ENCODE peak calls at places on chromosome 6, in five cellular contexts. One of them, this sample, is unnamed.

GRCh38 chr6:74166849-74167248 is 470.8 kb downstream of the CD109 start:
- DNase-seq in heart left ventricle: no peak
- DNase-seq in fibroblast of mammary gland: peak; percentile 14
- DNase-seq in spleen: no peak
- DNase-seq in NB4: no peak
- DNase-seq in this sample: no peak

GRCh38 chr6:152099816-152100618 is 292.5 kb downstream of the ESR1 start:
- DNase-seq in fibroblast of mammary gland: peak; percentile 77
- DNase-seq in heart left ventricle: peak; percentile 80
- DNase-seq in NB4: peak; percentile 43
- DNase-seq in spleen: no peak
- DNase-seq in this sample: no peak

GRCh38 chr6:18276610-18277009 is 12.3 kb upstream of the DEK start:
- DNase-seq in heart left ventricle: no peak
- DNase-seq in spleen: no peak
- DNase-seq in fibroblast of mammary gland: no peak
- DNase-seq in NB4: no peak
- DNase-seq in this sample: no peak

GRCh38 chr6:167569879-167570278 is 245.0 kb downstream of the TTLL2 start:
- DNase-seq in heart left ventricle: no peak
- DNase-seq in spleen: no peak
- DNase-seq in NB4: no peak
- DNase-seq in fibroblast of mammary gland: no peak
- DNase-seq in this sample: no peak

GRCh38 chr6:39992861-39993622 is 58.8 kb upstream of the MOCS1 start:
- DNase-seq in spleen: no peak
- DNase-seq in NB4: no peak
- DNase-seq in heart left ventricle: no peak
- DNase-seq in fibroblast of mammary gland: no peak
- DNase-seq in this sample: no peak

GRCh38 chr6:119201486-119201885 is 123.0 kb upstream of the FAM184A start:
- DNase-seq in spleen: no peak
- DNase-seq in NB4: no peak
- DNase-seq in heart left ventricle: no peak
- DNase-seq in fibroblast of mammary gland: no peak
- DNase-seq in this sample: no peak

GRCh38 chr6:5457983-5458683 is 196.8 kb downstream of the FARS2 start:
- DNase-seq in fibroblast of mammary gland: no peak
- DNase-seq in spleen: no peak
- DNase-seq in heart left ventricle: peak; percentile 42
- DNase-seq in NB4: no peak
- DNase-seq in this sample: no peak

GRCh38 chr6:33716379-33716778 is 4.9 kb upstream of the UQCC2 start:
- DNase-seq in fibroblast of mammary gland: no peak
- DNase-seq in NB4: no peak
- DNase-seq in heart left ventricle: no peak
- DNase-seq in spleen: peak; percentile 23
- DNase-seq in this sample: no peak

GRCh38 chr6:75849329-75850025 is 100.4 kb downstream of the MYO6 start:
- DNase-seq in fibroblast of mammary gland: no peak
- DNase-seq in heart left ventricle: no peak
- DNase-seq in NB4: no peak
- DNase-seq in spleen: no peak
- DNase-seq in this sample: no peak

GRCh38 chr6:74606488-74607135 is 599.2 kb downstream of the COL12A1 start:
- DNase-seq in fibroblast of mammary gland: peak; percentile 95
- DNase-seq in heart left ventricle: no peak
- DNase-seq in NB4: peak; percentile 48
- DNase-seq in spleen: no peak
- DNase-seq in this sample: no peak

GRCh38 chr6:1485678-1486077 is 96.3 kb downstream of the FOXF2 start:
- DNase-seq in heart left ventricle: no peak
- DNase-seq in spleen: no peak
- DNase-seq in fibroblast of mammary gland: peak; percentile 99
- DNase-seq in NB4: no peak
- DNase-seq in this sample: no peak

GRCh38 chr6:90458353-90459224 is 128.3 kb downstream of the MAP3K7 start:
- DNase-seq in spleen: no peak
- DNase-seq in fibroblast of mammary gland: no peak
- DNase-seq in NB4: no peak
- DNase-seq in heart left ventricle: no peak
- DNase-seq in this sample: no peak

GRCh38 chr6:232896-233640 is 59.2 kb upstream of the DUSP22 start:
- DNase-seq in fibroblast of mammary gland: no peak
- DNase-seq in NB4: peak; percentile 68
- DNase-seq in heart left ventricle: no peak
- DNase-seq in spleen: no peak
- DNase-seq in this sample: peak; percentile 57

GRCh38 chr6:97765480-97765879 is 482.5 kb upstream of the MMS22L start:
- DNase-seq in NB4: no peak
- DNase-seq in fibroblast of mammary gland: peak; percentile 25
- DNase-seq in heart left ventricle: no peak
- DNase-seq in spleen: no peak
- DNase-seq in this sample: no peak

GRCh38 chr6:3905853-3906190 is 56.6 kb downstream of the FAM50B start:
- DNase-seq in fibroblast of mammary gland: no peak
- DNase-seq in NB4: no peak
- DNase-seq in heart left ventricle: no peak
- DNase-seq in spleen: peak; percentile 63
- DNase-seq in this sample: no peak

GRCh38 chr6:3900744-3901351 is 51.7 kb downstream of the FAM50B start:
- DNase-seq in fibroblast of mammary gland: no peak
- DNase-seq in heart left ventricle: no peak
- DNase-seq in NB4: no peak
- DNase-seq in spleen: no peak
- DNase-seq in this sample: no peak

GRCh38 chr6:3899970-3900439 is 50.8 kb downstream of the FAM50B start:
- DNase-seq in heart left ventricle: no peak
- DNase-seq in spleen: no peak
- DNase-seq in NB4: no peak
- DNase-seq in fibroblast of mammary gland: no peak
- DNase-seq in this sample: no peak

GRCh38 chr6:3904518-3904917 is 55.3 kb downstream of the FAM50B start:
- DNase-seq in heart left ventricle: no peak
- DNase-seq in spleen: no peak
- DNase-seq in fibroblast of mammary gland: no peak
- DNase-seq in NB4: no peak
- DNase-seq in this sample: no peak

DNA sequence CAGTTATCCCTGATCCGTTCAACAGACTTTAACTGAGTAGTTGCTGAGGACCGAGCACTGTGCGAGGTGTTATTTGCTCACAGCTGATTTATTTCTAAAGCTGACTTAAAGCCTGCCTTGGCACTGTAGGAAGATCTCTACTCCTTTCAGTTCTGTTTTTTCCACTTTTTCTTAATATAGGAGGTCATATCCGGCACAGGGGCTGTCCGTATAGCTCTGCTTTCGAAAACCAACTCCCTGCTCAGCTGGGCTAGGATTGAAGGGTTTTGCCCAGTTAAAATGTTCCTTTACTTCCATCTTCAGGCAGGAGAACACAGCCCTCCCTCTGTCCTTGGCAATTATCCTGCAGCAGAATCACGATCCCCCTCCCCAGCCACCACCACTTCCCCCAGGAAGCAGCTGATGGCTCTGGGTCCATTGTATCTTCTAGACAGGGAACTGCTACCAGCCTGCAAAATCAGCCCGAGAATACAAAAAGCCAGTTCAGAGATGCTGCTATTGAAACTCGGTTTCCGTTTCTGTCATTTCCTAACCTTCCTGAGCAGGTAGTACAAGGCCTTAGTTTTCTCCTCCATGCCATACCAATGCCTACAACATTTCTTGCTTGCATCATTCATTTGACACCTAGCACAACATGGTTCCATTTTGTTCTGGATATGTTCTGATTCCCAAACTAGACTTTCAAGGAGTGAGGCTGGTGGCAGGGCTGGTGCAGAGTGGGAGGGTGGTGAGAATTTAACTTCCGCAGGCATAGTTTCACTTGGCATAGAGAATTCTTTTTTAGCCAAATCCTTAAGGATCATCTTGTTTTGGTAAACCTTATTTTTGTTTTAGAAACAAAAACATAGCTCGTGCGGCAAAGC is 53.8 kb downstream of the FAM50B start:
- DNase-seq in NB4: no peak
- DNase-seq in fibroblast of mammary gland: no peak
- DNase-seq in heart left ventricle: no peak
- DNase-seq in spleen: no peak
- DNase-seq in this sample: no peak
- TF ChIP-seq CTCF in NB4: no peak
- TF ChIP-seq CTCF in fibroblast of mammary gland: no peak
- TF ChIP-seq CTCF in heart left ventricle: no peak
- TF ChIP-seq CTCF in spleen: no peak
- TF ChIP-seq CTCF in this sample: no peak

DNA sequence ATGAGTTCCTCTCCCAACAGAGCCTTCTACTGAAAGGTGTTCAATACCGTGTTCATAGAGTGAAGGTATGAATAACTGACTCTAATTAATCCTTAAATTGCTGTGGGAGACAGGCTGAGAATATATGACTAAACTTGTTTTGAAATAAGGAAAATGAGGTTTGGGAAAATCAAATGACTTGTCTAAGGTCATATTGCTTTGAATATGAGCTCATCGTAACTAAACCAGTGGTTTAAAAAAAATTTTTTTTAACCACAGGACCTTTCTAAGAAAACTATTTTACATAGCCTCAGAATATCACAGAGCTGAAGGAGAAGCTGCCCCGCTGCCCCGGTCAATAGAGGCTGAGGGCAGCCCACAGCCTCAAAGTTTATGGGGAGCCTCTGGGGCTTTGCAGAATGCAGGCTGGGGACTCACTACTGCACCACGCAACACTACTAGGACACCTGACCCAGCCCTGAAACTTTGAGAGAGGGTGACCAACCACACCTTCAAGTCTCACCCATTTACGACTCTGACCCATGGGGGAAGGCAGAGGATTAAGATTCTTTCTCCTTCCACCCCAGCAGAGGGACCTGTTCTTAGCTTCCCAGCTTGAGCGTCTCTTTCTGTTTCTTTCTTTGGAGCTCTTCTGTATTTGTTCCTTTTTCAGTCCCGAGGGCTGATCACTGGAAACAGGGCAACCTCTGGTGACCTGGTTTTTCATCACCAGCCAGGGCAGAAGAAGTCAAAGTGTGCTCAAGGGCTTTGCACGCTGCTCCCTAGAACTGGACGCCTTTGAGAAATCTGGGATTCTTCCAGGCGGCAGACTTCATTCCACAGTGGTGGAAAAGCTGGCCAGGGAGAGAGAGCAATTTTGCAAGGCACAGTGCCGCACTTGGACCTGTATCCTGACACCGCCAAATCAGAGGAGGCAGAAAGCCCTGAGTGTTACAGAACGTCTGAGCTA is 220.2 kb downstream of the ATXN1 start:
- DNase-seq in spleen: no peak
- DNase-seq in NB4: no peak
- DNase-seq in heart left ventricle: peak; percentile 62
- DNase-seq in fibroblast of mammary gland: no peak
- DNase-seq in this sample: no peak
- TF ChIP-seq CTCF in spleen: no peak
- TF ChIP-seq CTCF in NB4: no peak
- TF ChIP-seq CTCF in heart left ventricle: peak; percentile 22
- TF ChIP-seq CTCF in fibroblast of mammary gland: no peak
- TF ChIP-seq CTCF in this sample: peak; percentile 35

GRCh38 chr6:9186148-9186547 is 750.8 kb upstream of the SLC35B3 start:
- DNase-seq in fibroblast of mammary gland: no peak
- DNase-seq in heart left ventricle: no peak
- DNase-seq in NB4: peak; percentile 80
- DNase-seq in spleen: no peak
- DNase-seq in this sample: no peak
- TF ChIP-seq CTCF in fibroblast of mammary gland: no peak
- TF ChIP-seq CTCF in heart left ventricle: no peak
- TF ChIP-seq CTCF in NB4: no peak
- TF ChIP-seq CTCF in spleen: no peak
- TF ChIP-seq CTCF in this sample: no peak

DNA sequence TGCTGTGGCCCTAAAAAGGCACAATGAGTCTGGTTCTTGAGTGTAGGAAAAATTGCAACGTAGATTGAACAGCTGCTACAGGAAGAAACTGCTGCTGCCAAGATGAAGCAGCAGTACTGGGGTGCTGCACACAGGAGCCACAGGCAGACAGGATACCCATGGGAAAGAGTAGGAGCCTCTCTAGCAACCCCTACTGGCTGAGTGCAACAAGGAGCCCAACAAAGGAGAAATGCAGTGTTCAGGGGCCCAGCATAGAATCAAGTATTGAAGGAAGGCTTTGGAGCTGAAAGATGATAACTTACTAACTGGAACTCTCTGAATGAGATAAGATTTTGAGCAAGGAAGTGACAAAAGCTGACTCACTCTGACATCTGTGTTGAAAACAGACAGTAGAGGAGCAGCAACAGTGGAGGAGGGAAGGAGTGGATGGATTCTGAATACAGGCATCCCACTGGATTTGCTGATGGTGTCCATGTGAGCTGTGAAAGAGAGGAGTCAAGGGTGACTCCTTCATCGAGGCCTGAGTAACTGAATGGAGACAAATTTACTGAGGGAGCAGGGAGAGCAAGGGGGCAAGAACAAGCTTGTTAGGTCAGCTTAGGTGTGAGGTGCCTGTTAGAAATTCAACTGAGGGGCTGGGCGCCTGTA is 534.7 kb upstream of the JARID2 start:
- DNase-seq in fibroblast of mammary gland: peak; percentile 96
- DNase-seq in heart left ventricle: no peak
- DNase-seq in NB4: peak; percentile 96
- DNase-seq in spleen: no peak
- DNase-seq in this sample: no peak
- TF ChIP-seq CTCF in fibroblast of mammary gland: peak; percentile 93
- TF ChIP-seq CTCF in heart left ventricle: peak; percentile 51
- TF ChIP-seq CTCF in NB4: peak; percentile 90
- TF ChIP-seq CTCF in spleen: peak; percentile 76
- TF ChIP-seq CTCF in this sample: peak; percentile 73

GRCh38 chr6:165636015-165636414 is 27.0 kb downstream of the PDE10A start:
- DNase-seq in NB4: no peak
- DNase-seq in spleen: no peak
- DNase-seq in fibroblast of mammary gland: no peak
- DNase-seq in heart left ventricle: no peak
- DNase-seq in this sample: no peak

GRCh38 chr6:165636415-165637048 is 26.5 kb downstream of the PDE10A start:
- DNase-seq in spleen: no peak
- DNase-seq in heart left ventricle: no peak
- DNase-seq in fibroblast of mammary gland: no peak
- DNase-seq in NB4: no peak
- DNase-seq in this sample: no peak

GRCh38 chr6:165634076-165634475 is 29.0 kb downstream of the PDE10A start:
- DNase-seq in NB4: no peak
- DNase-seq in fibroblast of mammary gland: no peak
- DNase-seq in heart left ventricle: no peak
- DNase-seq in spleen: no peak
- DNase-seq in this sample: no peak

GRCh38 chr6:165632194-165632593 is 30.8 kb downstream of the PDE10A start:
- DNase-seq in fibroblast of mammary gland: no peak
- DNase-seq in spleen: no peak
- DNase-seq in NB4: no peak
- DNase-seq in heart left ventricle: no peak
- DNase-seq in this sample: no peak

GRCh38 chr6:165634486-165634885 is 28.6 kb downstream of the PDE10A start:
- DNase-seq in NB4: no peak
- DNase-seq in heart left ventricle: no peak
- DNase-seq in spleen: no peak
- DNase-seq in fibroblast of mammary gland: no peak
- DNase-seq in this sample: no peak
- TF ChIP-seq CTCF in NB4: no peak
- TF ChIP-seq CTCF in heart left ventricle: no peak
- TF ChIP-seq CTCF in spleen: no peak
- TF ChIP-seq CTCF in fibroblast of mammary gland: no peak
- TF ChIP-seq CTCF in this sample: no peak

This sample was measured in chondrocyte.